ENCODE peak calls at places on chromosomes 2 and 18, in five cellular contexts. Z is fibroblast of lung, R is mucosa of descending colon, M is esophagus squamous epithelium, Q is psoas muscle. U is an unnamed sample.

GRCh38 chr18:78768221-78768620 is 211.4 kb upstream of the SALL3 start:
- DNase-seq in M (no peak), R (no peak), Q (no peak), Z (no peak), U (no peak)

GRCh38 chr2:202376460-202377307 is 557 bp downstream of the BMPR2 start:
- DNase-seq in Z (no peak), R (peak; percentile 64), Q (peak; percentile 45), M (no peak), U (peak; percentile 81)

GRCh38 chr18:62878305-62878704 is 163.0 kb downstream of the PHLPP1 start:
- DNase-seq in R (no peak), Q (no peak), Z (no peak), M (no peak), U (no peak)

GRCh38 chr2:238506669-238507068 is 79.9 kb downstream of the ASB1 start:
- DNase-seq in R (no peak), Z (no peak), Q (no peak), M (no peak), U (peak; percentile 53)

GRCh38 chr18:37253424-37254255 is 312.0 kb downstream of the CELF4 start:
- DNase-seq in Z (no peak), Q (no peak), R (no peak), M (no peak), U (no peak)

GRCh38 chr2:102489646-102490045 is 16.6 kb downstream of the SLC9A4 start:
- DNase-seq in M (no peak), R (no peak), Q (no peak), Z (no peak), U (no peak)

GRCh38 chr2:14905571-14905970 is 273.1 kb downstream of the LRATD1 start:
- DNase-seq in M (no peak), Z (no peak), R (no peak), Q (no peak), U (no peak)

GRCh38 chr2:127577973-127578372 is 42.5 kb downstream of the MYO7B start:
- DNase-seq in M (no peak), Z (no peak), R (no peak), Q (no peak), U (no peak)

GRCh38 chr2:61421611-61422010 is 49.3 kb downstream of the USP34 start:
- DNase-seq in R (no peak), Z (no peak), Q (no peak), M (no peak), U (no peak)

GRCh38 chr2:30406853-30407252 is 40.2 kb upstream of the LCLAT1 start:
- DNase-seq in Q (no peak), R (no peak), M (no peak), Z (no peak), U (no peak)

GRCh38 chr2:30412392-30413321 is 34.4 kb upstream of the LCLAT1 start:
- DNase-seq in Q (no peak), R (peak; percentile 36), M (no peak), Z (peak; percentile 21), U (no peak)

GRCh38 chr2:30405266-30405592 is 41.8 kb upstream of the LCLAT1 start:
- DNase-seq in R (no peak), M (no peak), Q (no peak), Z (no peak), U (no peak)

GRCh38 chr2:30410217-30410616 is 36.8 kb upstream of the LCLAT1 start:
- DNase-seq in Z (peak; percentile 90), M (no peak), Q (no peak), R (no peak), U (no peak)

DNA sequence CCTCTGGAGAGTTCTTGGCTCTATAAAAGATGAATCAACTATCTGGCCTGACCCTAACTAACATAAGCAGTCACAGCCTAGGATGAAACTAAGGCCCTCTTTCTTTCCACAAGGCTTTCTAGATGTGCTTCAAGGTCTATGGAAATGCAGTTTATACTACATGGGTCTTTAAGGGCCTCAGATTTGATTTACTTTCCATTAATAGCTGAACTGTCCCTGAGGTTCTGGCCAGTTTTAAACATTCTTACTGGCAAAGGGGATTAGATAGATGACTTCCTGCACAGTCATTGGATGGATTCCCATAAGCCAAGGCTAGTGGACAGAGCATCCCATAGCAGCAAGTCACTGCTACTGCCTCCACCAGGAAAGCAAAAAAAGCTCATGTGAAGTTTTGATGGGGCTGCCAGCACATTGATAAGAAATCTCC is 38.1 kb upstream of the LCLAT1 start:
- DNase-seq in Z (peak; percentile 87), R (no peak), Q (no peak), M (no peak), U (no peak)
- H3K4me1 ChIP-seq in Z (peaks cover 46% of the 10 kb centered on the region), R (peaks cover 9% of the 10 kb centered on the region), Q (peaks cover 7% of the 10 kb centered on the region), M (peaks cover 14% of the 10 kb centered on the region), U (peaks cover 13% of the 10 kb centered on the region)

GRCh38 chr2:180015951-180016709 is 9.0 kb upstream of the CWC22 start:
- DNase-seq in Q (no peak), M (no peak), Z (peak; percentile 76), R (no peak), U (no peak)
- H3K4me3 ChIP-seq in Q (no peak overlapping the region), M (no peak overlapping the region), Z (peak overlapping the region; percentile 19), R (no peak overlapping the region), U (no peak overlapping the region)

GRCh38 chr2:98828369-98828744 is 97.4 kb upstream of the MGAT4A start:
- DNase-seq in R (no peak), Q (no peak), M (no peak), Z (no peak), U (no peak)
- H3K4me1 ChIP-seq in R (no peaks in the 10 kb centered on the region), Q (no peaks in the 10 kb centered on the region), M (peaks cover 3% of the 10 kb centered on the region), Z (no peaks in the 10 kb centered on the region), U (no peaks in the 10 kb centered on the region)

DNA sequence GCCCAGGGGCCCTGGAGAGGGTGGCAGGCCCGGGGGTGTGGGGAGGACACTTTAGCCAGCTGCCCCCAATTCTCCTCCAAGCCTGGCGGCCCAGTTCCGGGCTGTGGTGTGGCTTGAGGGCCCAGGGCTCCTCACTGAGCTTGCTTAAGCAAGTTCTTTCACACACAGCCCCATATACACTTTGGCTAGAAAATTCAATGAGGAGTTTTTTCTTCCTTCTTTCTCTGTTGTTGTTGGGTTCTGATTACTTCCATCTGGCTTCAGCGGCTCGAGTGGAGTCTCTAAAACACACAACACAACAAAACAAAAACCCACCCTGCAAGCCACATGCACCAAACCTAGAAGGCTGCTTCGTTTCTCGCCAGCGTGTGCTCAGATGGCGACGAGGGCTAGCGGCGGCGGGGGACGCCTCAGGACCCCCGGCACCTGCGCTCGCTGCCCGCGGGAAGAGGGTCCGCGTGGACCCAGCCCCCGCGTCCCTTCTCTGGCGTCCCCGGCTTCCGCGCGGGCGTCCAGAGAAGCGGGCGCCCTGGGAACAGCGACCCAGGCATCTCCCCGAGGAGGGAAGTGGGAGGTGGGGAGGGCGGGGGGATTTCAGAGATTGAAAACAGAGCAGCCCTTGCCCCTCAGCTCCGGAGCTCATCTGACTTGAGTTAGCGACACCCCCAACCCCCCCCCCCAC is 597 bp upstream of the GLI2 start:
- DNase-seq in Q (no peak), M (no peak), R (no peak), Z (no peak), U (no peak)
- H3K4me3 ChIP-seq in Q (peak overlapping the region; percentile 69), M (peak overlapping the region; percentile 77), R (no peak overlapping the region), Z (peak overlapping the region; percentile 48), U (no peak overlapping the region)

DNA sequence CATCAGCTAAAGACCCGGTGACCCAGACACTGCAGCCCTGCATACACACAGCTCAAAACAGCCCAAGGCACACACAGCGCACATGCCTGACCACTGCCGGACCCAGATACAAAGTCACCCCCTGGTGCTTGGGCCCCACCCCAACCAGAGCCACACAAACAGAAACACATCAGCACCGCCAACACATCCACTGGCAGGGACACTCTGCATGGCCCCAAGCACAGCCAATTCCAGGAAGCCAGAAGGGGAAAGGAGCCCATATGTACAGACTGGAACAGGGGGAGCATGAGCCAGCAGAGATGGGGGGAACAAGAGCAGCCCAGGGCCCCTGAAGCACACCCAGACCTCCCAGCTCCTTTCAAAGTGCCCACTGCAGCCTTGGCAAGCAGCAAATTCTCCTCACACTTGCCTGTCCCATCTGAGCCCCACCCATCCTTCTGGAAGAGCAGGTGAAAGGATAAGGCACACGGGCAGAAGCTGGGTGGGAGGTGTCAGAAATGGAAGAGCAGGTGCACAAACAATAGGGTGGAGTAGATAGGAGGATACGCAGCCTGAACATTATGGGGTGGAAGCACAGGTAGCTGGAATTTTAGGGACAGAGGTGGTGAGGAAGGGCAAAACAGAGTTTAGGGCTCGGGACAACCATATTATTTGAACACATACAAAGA is 69.3 kb downstream of the TNS1 start:
- DNase-seq in Z (no peak), M (no peak), Q (peak; percentile 37), R (no peak), U (peak; percentile 78)
- H3K4me1 ChIP-seq in Z (peaks cover 78% of the 10 kb centered on the region), M (peaks cover 83% of the 10 kb centered on the region), Q (peaks cover 92% of the 10 kb centered on the region), R (peaks cover 12% of the 10 kb centered on the region), U (no peaks in the 10 kb centered on the region)